ENCODE peak calls at places on chromosomes 5 and 9, in seven cellular contexts. X is NCI-H1092 treated with DMSO at 0.1 percent for 48 hours; F is neural progenitor cell; W is fibroblast of mammary gland; H is stimulated activated CD8-positive, alpha-beta memory T cell treated with anti-CD3 and anti-CD28 coated beads, Interleukin-15, amount 100 ng/mL, for 24 hours; E is activated CD8-positive, alpha-beta memory T cell treated with anti-CD3 and anti-CD28 coated beads for 48 hours; U is left cardiac atrium. T is an unnamed sample.

GRCh38 chr5:133698259-133698554 is 85.9 kb upstream of the FSTL4 start:
- DNase-seq in X (no peak), H (no peak), U (no peak), F (no peak), W (no peak), E (no peak), T (no peak)

GRCh38 chr5:3601929-3602712 is 6.5 kb downstream of the IRX1 start:
- DNase-seq in X (no peak), F (peak), W (peak), E (no peak), U (no peak), H (no peak), T (no peak)

GRCh38 chr9:70498866-70499265 is 84.4 kb upstream of the KLF9 start:
- DNase-seq in H (no peak), W (no peak), X (no peak), F (no peak), E (no peak), U (no peak), T (no peak)

GRCh38 chr5:96781734-96782064 is 26.0 kb downstream of the ERAP1 start:
- DNase-seq in F (no peak), U (no peak), W (no peak), H (no peak), X (no peak), E (no peak), T (no peak)

GRCh38 chr5:142334548-142334947 is 9.7 kb upstream of the SPRY4 start:
- DNase-seq in W (no peak), U (no peak), H (no peak), F (no peak), E (no peak), X (no peak), T (no peak)

GRCh38 chr9:110298028-110298605 is 39.5 kb downstream of the TXNDC8 start:
- DNase-seq in E (no peak), X (no peak), H (no peak), U (no peak), W (no peak), F (no peak), T (no peak)

GRCh38 chr5:59661306-59661705 is 232.2 kb downstream of the PDE4D start:
- DNase-seq in W (peak), U (no peak), X (no peak), E (no peak), H (no peak), F (no peak), T (no peak)

GRCh38 chr9:114054191-114054690 is 23.9 kb downstream of the AMBP start:
- DNase-seq in E (no peak), W (no peak), U (no peak), H (no peak), X (no peak), F (no peak), T (no peak)

GRCh38 chr9:726005-726404 is 115.5 kb upstream of the DMRT1 start:
- DNase-seq in H (no peak), F (no peak), W (no peak), X (no peak), U (no peak), E (no peak), T (no peak)

GRCh38 chr9:1171541-1171940 is 121.4 kb downstream of the DMRT2 start:
- DNase-seq in W (no peak), E (no peak), X (no peak), F (no peak), U (no peak), H (no peak), T (no peak)

GRCh38 chr9:93295031-93295430 is 111.1 kb downstream of the WNK2 start:
- DNase-seq in U (peak), X (no peak), W (peak), E (no peak), F (no peak), H (no peak), T (no peak)

GRCh38 chr5:56110646-56111403 is 116.1 kb upstream of the IL6ST start:
- DNase-seq in E (no peak), X (no peak), W (no peak), U (no peak), H (no peak), F (no peak), T (no peak)

GRCh38 chr5:42715791-42716190 is 40.8 kb upstream of the CCDC152 start:
- DNase-seq in H (no peak), W (peak), F (no peak), U (no peak), X (no peak), E (no peak), T (no peak)

GRCh38 chr5:17150498-17150897 is 66.9 kb upstream of the BASP1 start:
- DNase-seq in U (no peak), E (no peak), W (no peak), F (no peak), X (no peak), H (no peak), T (no peak)

GRCh38 chr5:142087920-142088679 is 20.5 kb upstream of the NDFIP1 start:
- DNase-seq in F (no peak), W (no peak), E (no peak), X (no peak), U (no peak), H (no peak), T (no peak)

GRCh38 chr5:126805108-126805507 is 28.2 kb downstream of the LMNB1 start:
- DNase-seq in W (peak), X (no peak), U (no peak), E (no peak), F (no peak), H (no peak), T (no peak)

GRCh38 chr5:138339464-138339863 is 1.4 kb downstream of the FAM53C start:
- DNase-seq in F (peak), W (no peak), H (no peak), U (no peak), E (no peak), X (no peak), T (no peak)

GRCh38 chr9:129962889-129963703 is 79.9 kb downstream of the FNBP1 start:
- DNase-seq in U (peak), E (peak), W (peak), H (no peak), X (no peak), F (peak), T (no peak)

T was measured in CMK.